ENCODE peak calls at places on chromosome 3, in four cellular contexts. One of them, this sample, is unnamed.

GRCh38 chr3:153373571-153373970 is 211.5 kb downstream of the RAP2B start:
- DNase-seq in hepatocyte: no peak
- DNase-seq in right lobe of liver: no peak
- DNase-seq in adipocyte: no peak
- DNase-seq in this sample: peak; percentile 3

GRCh38 chr3:60708191-60708975 is 542.9 kb downstream of the FHIT start:
- DNase-seq in hepatocyte: peak; percentile 54
- DNase-seq in right lobe of liver: no peak
- DNase-seq in adipocyte: peak; percentile 17
- DNase-seq in this sample: no peak

GRCh38 chr3:65561617-65562016 is 477.1 kb downstream of the MAGI1 start:
- DNase-seq in hepatocyte: no peak
- DNase-seq in right lobe of liver: no peak
- DNase-seq in adipocyte: no peak
- DNase-seq in this sample: no peak

GRCh38 chr3:141431411-141432378 is 55.1 kb upstream of the RASA2 start:
- DNase-seq in hepatocyte: peak; percentile 50
- DNase-seq in right lobe of liver: peak; percentile 70
- DNase-seq in adipocyte: no peak
- DNase-seq in this sample: no peak

GRCh38 chr3:125055913-125056705 is at the start of gene HEG1:
- DNase-seq in hepatocyte: peak; percentile 89
- DNase-seq in right lobe of liver: peak; percentile 95
- DNase-seq in adipocyte: peak; percentile 96
- DNase-seq in this sample: peak; percentile 80

GRCh38 chr3:119664850-119665379 is 4.5 kb upstream of the POPDC2 start:
- DNase-seq in hepatocyte: peak; percentile 60
- DNase-seq in right lobe of liver: no peak
- DNase-seq in adipocyte: no peak
- DNase-seq in this sample: no peak

GRCh38 chr3:126522363-126522788 is 1.6 kb upstream of the CHST13 start:
- DNase-seq in hepatocyte: peak; percentile 78
- DNase-seq in right lobe of liver: peak; percentile 79
- DNase-seq in adipocyte: peak; percentile 88
- DNase-seq in this sample: peak; percentile 66

GRCh38 chr3:40602778-40603385 is 78.1 kb downstream of the ZNF621 start:
- DNase-seq in hepatocyte: no peak
- DNase-seq in right lobe of liver: no peak
- DNase-seq in adipocyte: no peak
- DNase-seq in this sample: no peak

GRCh38 chr3:59818033-59818936 is 768.5 kb upstream of the CFAP20DC start:
- DNase-seq in hepatocyte: peak; percentile 52
- DNase-seq in right lobe of liver: peak; percentile 56
- DNase-seq in adipocyte: peak; percentile 95
- DNase-seq in this sample: peak; percentile 77

GRCh38 chr3:84738101-84738500 is 220.7 kb upstream of the CADM2 start:
- DNase-seq in hepatocyte: no peak
- DNase-seq in right lobe of liver: no peak
- DNase-seq in adipocyte: no peak
- DNase-seq in this sample: no peak

GRCh38 chr3:148126962-148127361 is 570.7 kb upstream of the AGTR1 start:
- DNase-seq in hepatocyte: no peak
- DNase-seq in right lobe of liver: no peak
- DNase-seq in adipocyte: no peak
- DNase-seq in this sample: no peak

GRCh38 chr3:122929188-122929465 is 98.4 kb downstream of the SEMA5B start:
- DNase-seq in hepatocyte: no peak
- DNase-seq in right lobe of liver: no peak
- DNase-seq in adipocyte: no peak
- DNase-seq in this sample: no peak

GRCh38 chr3:47661121-47661752 is 82.6 kb upstream of the CSPG5 start:
- DNase-seq in hepatocyte: peak; percentile 29
- DNase-seq in right lobe of liver: no peak
- DNase-seq in adipocyte: peak; percentile 63
- DNase-seq in this sample: no peak

GRCh38 chr3:150455341-150455740 is 47.2 kb downstream of the TSC22D2 start:
- DNase-seq in hepatocyte: no peak
- DNase-seq in right lobe of liver: no peak
- DNase-seq in adipocyte: no peak
- DNase-seq in this sample: no peak

GRCh38 chr3:194326192-194327029 is 24.7 kb downstream of the CPN2 start:
- DNase-seq in hepatocyte: no peak
- DNase-seq in right lobe of liver: no peak
- DNase-seq in adipocyte: no peak
- DNase-seq in this sample: no peak

GRCh38 chr3:95333826-95334225 is 1271.0 kb downstream of the NSUN3 start:
- DNase-seq in hepatocyte: no peak
- DNase-seq in right lobe of liver: no peak
- DNase-seq in adipocyte: no peak
- DNase-seq in this sample: no peak

GRCh38 chr3:52055537-52056351 is 627 bp downstream of the DUSP7 start:
- DNase-seq in hepatocyte: peak; percentile 82
- DNase-seq in right lobe of liver: peak; percentile 69
- DNase-seq in adipocyte: peak; percentile 71
- DNase-seq in this sample: peak; percentile 70

GRCh38 chr3:177335728-177336127 is 138.4 kb upstream of the TBL1XR1 start:
- DNase-seq in hepatocyte: no peak
- DNase-seq in right lobe of liver: no peak
- DNase-seq in adipocyte: peak; percentile 64
- DNase-seq in this sample: no peak

GRCh38 chr3:106518516-106518915 is 649.7 kb upstream of the CBLB start:
- DNase-seq in hepatocyte: no peak
- DNase-seq in right lobe of liver: no peak
- DNase-seq in adipocyte: peak; percentile 41
- DNase-seq in this sample: no peak

GRCh38 chr3:15097889-15098288 is 1.1 kb downstream of the RBSN start:
- DNase-seq in hepatocyte: no peak
- DNase-seq in right lobe of liver: no peak
- DNase-seq in adipocyte: peak; percentile 20
- DNase-seq in this sample: no peak

GRCh38 chr3:11220230-11220629 is 52.0 kb upstream of the ATG7 start:
- DNase-seq in hepatocyte: no peak
- DNase-seq in right lobe of liver: no peak
- DNase-seq in adipocyte: no peak
- DNase-seq in this sample: no peak

GRCh38 chr3:30760040-30760439 is 134.4 kb downstream of the GADL1 start:
- DNase-seq in hepatocyte: no peak
- DNase-seq in right lobe of liver: no peak
- DNase-seq in adipocyte: no peak
- DNase-seq in this sample: no peak

GRCh38 chr3:139764069-139764905 is 86.5 kb upstream of the NMNAT3 start:
- DNase-seq in hepatocyte: no peak
- DNase-seq in right lobe of liver: no peak
- DNase-seq in adipocyte: peak; percentile 19
- DNase-seq in this sample: no peak

GRCh38 chr3:160698806-160699205 is 21.8 kb downstream of the ARL14 start:
- DNase-seq in hepatocyte: no peak
- DNase-seq in right lobe of liver: no peak
- DNase-seq in adipocyte: no peak
- DNase-seq in this sample: no peak

GRCh38 chr3:37608061-37608702 is 253.5 kb upstream of the CTDSPL start:
- DNase-seq in hepatocyte: peak; percentile 55
- DNase-seq in right lobe of liver: no peak
- DNase-seq in adipocyte: peak; percentile 48
- DNase-seq in this sample: no peak

GRCh38 chr3:193593666-193594025 is 638 bp downstream of the OPA1 start:
- DNase-seq in hepatocyte: peak; percentile 40
- DNase-seq in right lobe of liver: no peak
- DNase-seq in adipocyte: peak; percentile 60
- DNase-seq in this sample: no peak

GRCh38 chr3:9721698-9722057 is 9.9 kb upstream of the BRPF1 start:
- DNase-seq in hepatocyte: no peak
- DNase-seq in right lobe of liver: no peak
- DNase-seq in adipocyte: no peak
- DNase-seq in this sample: no peak

GRCh38 chr3:141454906-141455602 is 31.8 kb upstream of the RASA2 start:
- DNase-seq in hepatocyte: peak; percentile 72
- DNase-seq in right lobe of liver: no peak
- DNase-seq in adipocyte: peak; percentile 87
- DNase-seq in this sample: no peak

GRCh38 chr3:149162007-149162406 is 32.6 kb downstream of the HPS3 start:
- DNase-seq in hepatocyte: no peak
- DNase-seq in right lobe of liver: no peak
- DNase-seq in adipocyte: no peak
- DNase-seq in this sample: no peak

GRCh38 chr3:14428087-14429067 is 26.0 kb downstream of the SLC6A6 start:
- DNase-seq in hepatocyte: no peak
- DNase-seq in right lobe of liver: no peak
- DNase-seq in adipocyte: peak; percentile 53
- DNase-seq in this sample: no peak

GRCh38 chr3:115855911-115856310 is 232.6 kb downstream of the GAP43 start:
- DNase-seq in hepatocyte: no peak
- DNase-seq in right lobe of liver: no peak
- DNase-seq in adipocyte: no peak
- DNase-seq in this sample: no peak

GRCh38 chr3:109316162-109316730 is at the start of gene DPPA2:
- DNase-seq in hepatocyte: no peak
- DNase-seq in right lobe of liver: no peak
- DNase-seq in adipocyte: no peak
- DNase-seq in this sample: no peak

GRCh38 chr3:78888650-78889049 is 879.1 kb downstream of the ROBO1 start:
- DNase-seq in hepatocyte: no peak
- DNase-seq in right lobe of liver: no peak
- DNase-seq in adipocyte: no peak
- DNase-seq in this sample: no peak

GRCh38 chr3:141308588-141309218 is 59.6 kb upstream of the ZBTB38 start:
- DNase-seq in hepatocyte: peak; percentile 83
- DNase-seq in right lobe of liver: peak; percentile 82
- DNase-seq in adipocyte: peak; percentile 36
- DNase-seq in this sample: peak; percentile 74

GRCh38 chr3:46132565-46132964 is 75.5 kb downstream of the CCR1 start:
- DNase-seq in hepatocyte: no peak
- DNase-seq in right lobe of liver: no peak
- DNase-seq in adipocyte: no peak
- DNase-seq in this sample: no peak

GRCh38 chr3:66000506-66000905 is 38.2 kb downstream of the MAGI1 start:
- DNase-seq in hepatocyte: no peak
- DNase-seq in right lobe of liver: no peak
- DNase-seq in adipocyte: no peak
- DNase-seq in this sample: no peak

GRCh38 chr3:147654827-147655226 is 245.7 kb downstream of the ZIC1 start:
- DNase-seq in hepatocyte: no peak
- DNase-seq in right lobe of liver: no peak
- DNase-seq in adipocyte: no peak
- DNase-seq in this sample: no peak

GRCh38 chr3:58111513-58112184 is 99.1 kb downstream of the DNASE1L3 start:
- DNase-seq in hepatocyte: peak; percentile 78
- DNase-seq in right lobe of liver: no peak
- DNase-seq in adipocyte: no peak
- DNase-seq in this sample: peak; percentile 75

GRCh38 chr3:12939137-12939536 is 97.8 kb upstream of the RPL32 start:
- DNase-seq in hepatocyte: no peak
- DNase-seq in right lobe of liver: no peak
- DNase-seq in adipocyte: no peak
- DNase-seq in this sample: no peak
- H3K4me1 ChIP-seq in hepatocyte: peaks cover 12% of the 10 kb centered on the region
- H3K4me1 ChIP-seq in right lobe of liver: peaks cover 7% of the 10 kb centered on the region
- H3K4me1 ChIP-seq in adipocyte: peaks cover 30% of the 10 kb centered on the region
- H3K4me1 ChIP-seq in this sample: no peaks in the 10 kb centered on the region

GRCh38 chr3:128429751-128430150 is 36.9 kb downstream of the DNAJB8 start:
- DNase-seq in hepatocyte: no peak
- DNase-seq in right lobe of liver: no peak
- DNase-seq in adipocyte: no peak
- DNase-seq in this sample: no peak
- H3K4me3 ChIP-seq in hepatocyte: no peak overlapping the region
- H3K4me3 ChIP-seq in right lobe of liver: no peak overlapping the region
- H3K4me3 ChIP-seq in adipocyte: no peak overlapping the region
- H3K4me3 ChIP-seq in this sample: no peak overlapping the region

GRCh38 chr3:4826237-4827100 is 152.8 kb upstream of the BHLHE40 start:
- DNase-seq in hepatocyte: no peak
- DNase-seq in right lobe of liver: peak; percentile 81
- DNase-seq in adipocyte: no peak
- DNase-seq in this sample: peak; percentile 78

GRCh38 chr3:4829031-4829394 is 150.2 kb upstream of the BHLHE40 start:
- DNase-seq in hepatocyte: no peak
- DNase-seq in right lobe of liver: no peak
- DNase-seq in adipocyte: no peak
- DNase-seq in this sample: no peak

GRCh38 chr3:4827767-4828166 is 151.5 kb upstream of the BHLHE40 start:
- DNase-seq in hepatocyte: no peak
- DNase-seq in right lobe of liver: no peak
- DNase-seq in adipocyte: no peak
- DNase-seq in this sample: no peak

GRCh38 chr3:4830586-4830914 is 148.7 kb upstream of the BHLHE40 start:
- DNase-seq in hepatocyte: no peak
- DNase-seq in right lobe of liver: no peak
- DNase-seq in adipocyte: no peak
- DNase-seq in this sample: no peak

GRCh38 chr3:4828279-4829030 is 150.8 kb upstream of the BHLHE40 start:
- DNase-seq in hepatocyte: no peak
- DNase-seq in right lobe of liver: no peak
- DNase-seq in adipocyte: peak; percentile 91
- DNase-seq in this sample: no peak
- H3K4me1 ChIP-seq in hepatocyte: peaks cover 20% of the 10 kb centered on the region
- H3K4me1 ChIP-seq in right lobe of liver: no peaks in the 10 kb centered on the region
- H3K4me1 ChIP-seq in adipocyte: peaks cover 45% of the 10 kb centered on the region
- H3K4me1 ChIP-seq in this sample: peaks cover 35% of the 10 kb centered on the region

GRCh38 chr3:112132088-112132487 is 960 bp downstream of the GCSAM start:
- DNase-seq in hepatocyte: no peak
- DNase-seq in right lobe of liver: no peak
- DNase-seq in adipocyte: no peak
- DNase-seq in this sample: no peak
- H3K4me3 ChIP-seq in hepatocyte: no peak overlapping the region
- H3K4me3 ChIP-seq in right lobe of liver: no peak overlapping the region
- H3K4me3 ChIP-seq in adipocyte: no peak overlapping the region
- H3K4me3 ChIP-seq in this sample: no peak overlapping the region

DNA sequence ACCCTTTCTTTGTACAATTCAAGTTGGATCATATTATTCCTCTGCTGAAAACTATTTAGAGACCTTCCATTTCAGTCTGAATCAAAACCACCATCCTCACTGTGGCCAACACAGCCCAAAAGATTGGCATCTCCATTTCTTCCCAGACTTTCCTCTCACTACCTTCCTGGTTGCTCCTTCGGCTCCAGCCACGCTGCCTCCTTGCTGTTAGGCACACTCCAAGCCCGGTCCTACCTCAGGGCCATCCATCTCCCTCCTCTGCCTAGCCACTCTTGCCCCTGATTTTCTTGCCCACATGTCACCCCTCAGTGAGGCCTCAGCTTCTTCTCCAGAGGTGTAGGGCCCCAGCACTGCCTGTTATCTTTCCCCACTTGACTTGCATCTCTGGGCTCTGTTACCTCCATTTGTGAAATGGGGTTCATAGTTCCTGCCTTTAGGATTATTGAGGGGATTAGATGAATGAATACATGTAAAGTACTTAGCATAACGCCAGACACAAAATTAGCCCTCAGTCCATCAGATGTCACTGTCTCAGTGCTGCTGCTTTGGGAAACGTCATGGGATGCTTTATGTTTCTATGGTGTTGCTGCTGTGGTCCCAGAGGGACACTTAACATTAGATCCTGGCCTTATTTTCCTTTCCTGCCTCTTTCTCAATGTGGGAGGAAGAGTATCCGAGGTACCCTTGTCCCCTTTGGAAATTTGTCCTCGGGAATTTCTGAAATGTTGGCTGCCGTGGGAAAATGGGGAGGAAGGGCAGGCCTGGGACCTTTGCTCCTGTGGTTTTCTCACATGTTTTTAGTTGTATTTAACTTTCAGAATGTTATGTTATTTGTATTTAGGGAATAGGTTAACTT is 31.3 kb downstream of the SNRK start:
- DNase-seq in hepatocyte: no peak
- DNase-seq in right lobe of liver: no peak
- DNase-seq in adipocyte: peak; percentile 12
- DNase-seq in this sample: no peak
- H3K4me1 ChIP-seq in hepatocyte: peaks cover 4% of the 10 kb centered on the region
- H3K4me1 ChIP-seq in right lobe of liver: peaks cover 40% of the 10 kb centered on the region
- H3K4me1 ChIP-seq in adipocyte: peaks cover 58% of the 10 kb centered on the region
- H3K4me1 ChIP-seq in this sample: no peaks in the 10 kb centered on the region

This sample was measured in mucosa of descending colon.